ENCODE peak calls at places on chromosomes 16 and 17, in four cellular contexts. H is NCI-H524, S is HEK293T, P is uterus. G is an unnamed sample.

GRCh38 chr16:29029168-29029994 is 44.5 kb downstream of the LAT start:
- DNase-seq in H (no peak), S (no peak), P (no peak), G (peak)

GRCh38 chr17:81056352-81056751 is 21.4 kb downstream of the BAIAP2 start:
- DNase-seq in H (no peak), S (no peak), P (no peak), G (no peak)

GRCh38 chr17:21198411-21198810 is 15.6 kb downstream of the TMEM11 start:
- DNase-seq in H (no peak), S (no peak), P (no peak), G (no peak)

GRCh38 chr17:75181608-75182318 is 996 bp downstream of the SUMO2 start:
- DNase-seq in H (peak), S (no peak), P (no peak), G (no peak)

GRCh38 chr16:15981382-15981781 is 32.0 kb downstream of the ABCC1 start:
- DNase-seq in H (no peak), S (no peak), P (no peak), G (no peak)

GRCh38 chr17:751269-752001 is 629 bp downstream of the GEMIN4 start:
- DNase-seq in H (no peak), S (peak), P (no peak), G (no peak)

GRCh38 chr16:15031596-15031995 is 24.3 kb downstream of the NTAN1 start:
- DNase-seq in H (no peak), S (no peak), P (no peak), G (no peak)

GRCh38 chr16:69073181-69073669 is 32.2 kb upstream of the HAS3 start:
- DNase-seq in H (no peak), S (no peak), P (no peak), G (no peak)

GRCh38 chr17:69363488-69364210 is 36.7 kb upstream of the ABCA5 start:
- DNase-seq in H (no peak), S (no peak), P (no peak), G (no peak)

GRCh38 chr17:83200746-83201145 is 121.3 kb downstream of the METRNL start:
- DNase-seq in H (no peak), S (no peak), P (no peak), G (no peak)

GRCh38 chr17:81043725-81044427 is 8.9 kb downstream of the BAIAP2 start:
- DNase-seq in H (no peak), S (no peak), P (peak), G (no peak)

GRCh38 chr17:43003542-43004172 is 2.9 kb upstream of the IFI35 start:
- DNase-seq in H (no peak), S (no peak), P (no peak), G (no peak)

GRCh38 chr17:77610980-77611641 is 347.4 kb upstream of the TNRC6C start:
- DNase-seq in H (no peak), S (no peak), P (no peak), G (no peak)

GRCh38 chr17:42889809-42890208 is 10.8 kb upstream of the G6PC1 start:
- DNase-seq in H (no peak), S (no peak), P (no peak), G (no peak)

GRCh38 chr16:57409870-57410585 is 5.5 kb downstream of the CCL17 start:
- DNase-seq in H (no peak), S (no peak), P (no peak), G (peak)